ENCODE peak calls at places on chromosomes 2 and 18, in six cellular contexts. W is AG04449, P is breast epithelium, J is GM06990, D is Peyer's patch, M is ovary. B is an unnamed sample.
A peak's percentile ranks its signal among the peaks of the same experiment; 100 is the strongest.

GRCh38 chr2:108189316-108189715 is 50.5 kb upstream of the SULT1C3 start:
- DNase-seq in W (no peak), P (no peak), J (no peak), D (no peak), M (no peak), B (peak; percentile 60)

GRCh38 chr2:108417254-108417653 is 31.8 kb upstream of the GCC2 start:
- DNase-seq in W (no peak), P (no peak), J (no peak), D (peak; percentile 60), M (no peak), B (no peak)

GRCh38 chr2:120775261-120775660 is 39.6 kb downstream of the GLI2 start:
- DNase-seq in W (no peak), P (no peak), J (no peak), D (no peak), M (no peak), B (no peak)

GRCh38 chr2:127650785-127651380 is 4.9 kb downstream of the GPR17 start:
- DNase-seq in W (no peak), P (no peak), J (no peak), D (no peak), M (no peak), B (no peak)

GRCh38 chr18:24293254-24293653 is 104.4 kb downstream of the OSBPL1A start:
- DNase-seq in W (no peak), P (no peak), J (no peak), D (no peak), M (no peak), B (no peak)

GRCh38 chr2:24163186-24163585 is 11.7 kb upstream of the FAM228A start:
- DNase-seq in W (no peak), P (no peak), J (no peak), D (no peak), M (no peak), B (no peak)

GRCh38 chr2:172305066-172305465 is 122.3 kb upstream of the ITGA6 start:
- DNase-seq in W (no peak), P (no peak), J (no peak), D (no peak), M (no peak), B (no peak)

GRCh38 chr2:96923810-96924774 is 54.2 kb upstream of the SEMA4C start:
- DNase-seq in W (no peak), P (no peak), J (no peak), D (no peak), M (no peak), B (no peak)

GRCh38 chr2:36357506-36358316 is 2.1 kb downstream of the CRIM1 start:
- DNase-seq in W (no peak), P (no peak), J (peak; percentile 59), D (peak; percentile 67), M (peak; percentile 46), B (peak; percentile 91)

GRCh38 chr18:11512096-11513030 is 97.0 kb upstream of the SLC35G4 start:
- DNase-seq in W (no peak), P (no peak), J (no peak), D (no peak), M (no peak), B (peak; percentile 68)
- TF ChIP-seq CTCF in W (peak; percentile 43), P (no peak), J (no peak), D (no peak), M (no peak), B (peak; percentile 67)

DNA sequence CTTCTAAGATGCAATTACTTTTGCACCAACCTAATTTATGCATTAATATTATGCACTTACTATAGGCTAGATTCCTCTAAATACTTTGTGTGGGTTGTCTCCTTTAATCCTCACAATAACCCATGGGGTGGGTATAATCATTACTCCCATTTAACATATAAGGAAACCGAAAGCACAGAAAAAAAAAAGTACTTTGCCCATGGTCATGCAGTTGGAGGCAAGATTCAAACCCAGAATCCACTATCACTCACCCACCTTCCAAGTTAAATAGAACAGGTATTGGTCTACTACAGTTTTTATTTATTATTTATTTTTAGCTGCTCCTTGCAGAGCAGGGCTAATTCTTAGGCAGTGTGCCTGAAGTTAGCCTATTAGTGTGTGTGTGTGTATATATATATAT is 76.6 kb upstream of the FZD7 start:
- DNase-seq in W (no peak), P (no peak), J (no peak), D (no peak), M (no peak), B (no peak)
- H3K4me3 ChIP-seq in W (no peak overlapping the region), P (no peak overlapping the region), J (no peak overlapping the region), D (no peak overlapping the region), M (no peak overlapping the region), B (no peak overlapping the region)

DNA sequence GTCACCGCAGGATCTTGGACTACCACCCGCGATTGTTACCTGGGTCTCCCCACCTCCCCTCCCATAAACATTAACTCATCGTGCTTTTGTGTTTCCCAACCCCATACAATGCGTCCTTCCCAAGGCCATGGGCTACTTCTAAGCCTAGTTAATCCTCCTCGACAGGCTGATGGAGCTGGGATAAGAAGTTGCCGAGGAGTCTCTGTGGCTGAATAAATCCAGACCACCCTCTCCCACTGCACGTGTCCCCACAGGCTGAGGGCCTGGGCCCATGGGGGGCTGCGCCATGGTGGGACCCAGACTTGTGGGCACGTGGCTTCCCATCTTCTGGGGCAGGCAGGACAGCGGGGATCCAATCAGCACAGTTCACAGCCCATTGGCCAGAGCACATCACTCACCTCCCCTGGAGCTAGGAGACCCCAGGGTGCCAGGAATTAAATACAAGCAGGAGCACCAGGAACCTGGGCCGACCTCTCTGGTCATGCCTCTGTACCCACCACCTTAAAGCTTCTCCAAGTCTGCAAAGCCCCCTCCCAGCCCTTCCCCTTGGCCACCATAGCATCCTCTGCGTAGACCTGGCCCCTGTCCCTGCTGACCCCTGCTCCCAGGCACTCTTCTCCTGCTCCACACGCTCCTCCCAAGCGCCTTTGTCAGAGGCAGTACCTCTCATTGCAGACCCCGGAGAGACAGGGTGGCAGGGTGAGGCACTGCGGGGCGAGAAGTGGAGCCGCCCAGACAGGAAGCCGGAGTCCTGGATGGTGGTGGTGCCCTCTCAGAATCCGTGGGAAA is 51.0 kb upstream of the ID2 start:
- DNase-seq in W (no peak), P (no peak), J (no peak), D (no peak), M (no peak), B (no peak)
- TF ChIP-seq CTCF in W (no peak), P (no peak), J (no peak), D (no peak), M (no peak), B (no peak)

GRCh38 chr2:143181494-143181893 is 52.3 kb downstream of the ARHGAP15 start:
- DNase-seq in W (no peak), P (no peak), J (no peak), D (no peak), M (no peak), B (no peak)

GRCh38 chr2:143182649-143183048 is 53.4 kb downstream of the ARHGAP15 start:
- DNase-seq in W (no peak), P (no peak), J (no peak), D (no peak), M (no peak), B (no peak)

GRCh38 chr2:143175435-143175834 is 46.2 kb downstream of the ARHGAP15 start:
- DNase-seq in W (no peak), P (no peak), J (no peak), D (no peak), M (no peak), B (no peak)

GRCh38 chr2:143176606-143177005 is 47.4 kb downstream of the ARHGAP15 start:
- DNase-seq in W (no peak), P (no peak), J (no peak), D (peak; percentile 52), M (no peak), B (no peak)

DNA sequence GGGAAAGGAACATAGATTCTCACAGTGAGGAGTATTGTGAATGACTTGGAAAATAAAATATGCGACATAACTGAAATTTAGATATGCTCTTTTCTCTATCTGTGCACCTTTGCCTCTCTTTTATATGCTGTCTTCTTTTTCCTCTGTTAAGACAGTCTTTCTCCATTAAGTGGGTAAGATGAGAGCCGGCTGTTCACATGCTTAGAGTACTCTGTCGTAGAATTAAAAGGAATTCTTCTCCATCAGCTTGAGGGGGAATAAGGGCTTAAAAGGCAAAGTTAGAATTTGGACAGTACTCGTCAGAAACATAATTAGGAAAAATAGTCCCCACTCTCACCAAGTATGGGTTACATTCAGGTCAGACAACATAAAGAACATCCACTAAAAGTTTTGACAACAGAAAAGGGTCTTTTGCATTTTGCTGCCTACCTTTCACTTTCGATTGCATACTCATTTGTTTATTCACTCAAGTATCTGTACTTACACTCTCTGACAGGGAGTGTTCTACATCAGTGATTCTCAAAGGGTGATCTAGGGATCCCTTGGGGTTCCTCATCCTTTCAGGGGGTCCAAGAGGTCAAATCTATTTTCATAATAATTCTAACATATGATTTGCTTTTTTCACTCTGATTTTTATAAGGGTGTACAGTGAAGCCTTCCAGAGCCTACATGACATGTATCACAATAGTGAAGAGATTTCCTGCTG is 48.0 kb downstream of the ARHGAP15 start:
- DNase-seq in W (no peak), P (no peak), J (peak; percentile 29), D (no peak), M (no peak), B (no peak)
- H3K4me3 ChIP-seq in W (no peak overlapping the region), P (peak overlapping the region; percentile 10), J (peak overlapping the region; percentile 45), D (peak overlapping the region; percentile 18), M (peak overlapping the region; percentile 14), B (no peak overlapping the region)

DNA sequence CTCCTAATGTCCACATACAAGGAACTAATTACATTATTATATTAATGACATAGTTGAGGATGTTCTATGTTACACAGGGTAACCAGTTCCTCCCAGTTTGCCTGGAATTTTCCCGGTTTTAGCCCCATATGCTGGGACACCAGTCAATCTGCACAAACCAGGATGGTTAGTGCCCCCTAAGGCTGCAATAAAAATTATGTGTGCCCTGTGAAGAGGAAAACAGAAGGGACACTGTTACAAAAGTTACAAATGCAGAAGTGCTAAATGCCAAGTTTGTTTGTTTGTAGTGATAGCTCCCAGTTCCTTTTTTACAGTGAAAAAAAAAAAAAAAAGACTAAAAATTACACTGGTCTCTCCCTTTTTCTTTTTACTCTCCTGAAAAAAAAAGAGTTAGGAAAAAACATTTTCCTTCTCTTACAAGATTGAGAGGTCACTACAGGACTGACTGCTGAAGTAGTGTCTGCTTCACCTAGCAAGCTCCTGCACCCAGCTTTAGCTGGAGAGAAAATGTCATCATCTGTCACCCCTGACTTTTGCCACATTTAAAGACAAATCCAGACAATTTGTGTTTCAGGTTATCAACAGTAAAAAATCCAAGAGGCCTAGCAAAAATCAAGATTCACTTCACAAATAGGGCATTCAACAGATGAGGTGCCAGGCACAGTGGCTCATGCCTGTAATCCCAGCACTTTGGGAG is 3.2 kb downstream of the ANKRD44 start:
- DNase-seq in W (no peak), P (no peak), J (no peak), D (no peak), M (no peak), B (no peak)
- TF ChIP-seq CTCF in W (no peak), P (no peak), J (peak; percentile 13), D (no peak), M (no peak), B (peak; percentile 8)

GRCh38 chr2:51220080-51220479 is 188.1 kb upstream of the NRXN1 start:
- DNase-seq in W (no peak), P (no peak), J (no peak), D (no peak), M (no peak), B (no peak)

GRCh38 chr2:51220606-51221005 is 188.7 kb upstream of the NRXN1 start:
- DNase-seq in W (no peak), P (no peak), J (no peak), D (no peak), M (no peak), B (no peak)

GRCh38 chr2:51224790-51225189 is 192.9 kb upstream of the NRXN1 start:
- DNase-seq in W (no peak), P (no peak), J (no peak), D (no peak), M (no peak), B (no peak)

GRCh38 chr2:51222106-51222505 is 190.2 kb upstream of the NRXN1 start:
- DNase-seq in W (no peak), P (no peak), J (no peak), D (no peak), M (no peak), B (no peak)

GRCh38 chr2:51225377-51225776 is 193.4 kb upstream of the NRXN1 start:
- DNase-seq in W (no peak), P (no peak), J (no peak), D (no peak), M (no peak), B (no peak)
- H3K4me3 ChIP-seq in W (no peak overlapping the region), P (no peak overlapping the region), J (no peak overlapping the region), D (no peak overlapping the region), M (no peak overlapping the region), B (no peak overlapping the region)